ENCODE peak calls at places on chromosomes 5 and 9, in four cellular contexts. H is HFFc6, F is fibroblast of mammary gland, M is endothelial cell. U is an unnamed sample.

GRCh38 chr5:10528056-10528816 is 35.6 kb upstream of the ANKRD33B start:
- DNase-seq in F (peak), M (no peak), H (peak), U (no peak)

GRCh38 chr9:26012797-26013594 is 334.8 kb upstream of the TUSC1 start:
- DNase-seq in M (no peak), H (peak), F (peak), U (no peak)

GRCh38 chr9:134123764-134124128 is 12.1 kb upstream of the WDR5 start:
- DNase-seq in H (no peak), F (no peak), M (no peak), U (no peak)

GRCh38 chr9:132055756-132056155 is 23.9 kb downstream of the MED27 start:
- DNase-seq in M (no peak), F (no peak), H (no peak), U (no peak)

GRCh38 chr5:176364765-176365662 is at the start of gene ARL10:
- DNase-seq in M (peak), H (no peak), F (peak), U (peak)

GRCh38 chr5:100423330-100423729 is 111.8 kb upstream of the FAM174A start:
- DNase-seq in M (no peak), H (no peak), F (no peak), U (no peak)

GRCh38 chr5:160508780-160509361 is 87.2 kb downstream of the PTTG1 start:
- DNase-seq in M (peak), F (peak), H (peak), U (no peak)

GRCh38 chr9:89433826-89434225 is 64.1 kb downstream of the SEMA4D start:
- DNase-seq in M (no peak), H (peak), F (peak), U (no peak)

GRCh38 chr5:78009937-78010527 is 233.9 kb upstream of the TBCA start:
- DNase-seq in M (no peak), F (peak), H (peak), U (no peak)

GRCh38 chr5:95941756-95942155 is 19.9 kb downstream of the ELL2 start:
- DNase-seq in M (no peak), F (peak), H (no peak), U (no peak)

GRCh38 chr9:90127923-90128322 is 514.7 kb downstream of the DIRAS2 start:
- DNase-seq in M (no peak), F (no peak), H (no peak), U (no peak)

GRCh38 chr5:81717815-81718214 is 33.1 kb downstream of the SSBP2 start:
- DNase-seq in M (no peak), H (no peak), F (no peak), U (no peak)

GRCh38 chr5:127957183-127957582 is 126.4 kb upstream of the SLC12A2 start:
- DNase-seq in F (peak), H (peak), M (no peak), U (no peak)

GRCh38 chr5:91126448-91126847 is 256.7 kb downstream of the ARRDC3 start:
- DNase-seq in F (peak), M (no peak), H (peak), U (no peak)

GRCh38 chr9:93592389-93593021 is 16.1 kb downstream of the PHF2 start:
- DNase-seq in F (no peak), M (no peak), H (no peak), U (no peak)

GRCh38 chr9:81182421-81182820 is 506.9 kb downstream of the TLE1 start:
- DNase-seq in M (no peak), F (peak), H (no peak), U (no peak)

GRCh38 chr5:172830876-172831662 is 3.0 kb upstream of the ERGIC1 start:
- DNase-seq in F (peak), M (no peak), H (peak), U (no peak)

GRCh38 chr5:67427745-67428298 is 231.2 kb upstream of the CD180 start:
- DNase-seq in M (no peak), F (no peak), H (no peak), U (no peak)

GRCh38 chr5:131745155-131745554 is 51.7 kb downstream of the FNIP1 start:
- DNase-seq in F (no peak), M (no peak), H (no peak), U (no peak)

GRCh38 chr5:95760291-95761191 is 29.4 kb downstream of the RHOBTB3 start:
- DNase-seq in M (no peak), F (peak), H (peak), U (no peak)

GRCh38 chr5:65084774-65085173 is 316.0 kb downstream of the CWC27 start:
- DNase-seq in F (no peak), H (no peak), M (no peak), U (no peak)

GRCh38 chr5:157148734-157149615 is 6.3 kb upstream of the MED7 start:
- DNase-seq in F (peak), M (peak), H (peak), U (no peak)

GRCh38 chr5:3602713-3603502 is 7.3 kb downstream of the IRX1 start:
- DNase-seq in M (peak), F (peak), H (no peak), U (no peak)
- TF ChIP-seq CTCF in M (peak), F (peak), H (no peak), U (no peak)

GRCh38 chr5:59218424-59219045 is 635.7 kb downstream of the RAB3C start:
- DNase-seq in H (no peak), F (peak), M (no peak), U (no peak)
- TF ChIP-seq CTCF in H (peak), F (peak), M (peak), U (no peak)

GRCh38 chr9:34998266-34998665 is 8.7 kb downstream of the DNAJB5 start:
- DNase-seq in F (no peak), M (no peak), H (no peak), U (no peak)
- TF ChIP-seq CTCF in F (no peak), M (no peak), H (no peak), U (no peak)

DNA sequence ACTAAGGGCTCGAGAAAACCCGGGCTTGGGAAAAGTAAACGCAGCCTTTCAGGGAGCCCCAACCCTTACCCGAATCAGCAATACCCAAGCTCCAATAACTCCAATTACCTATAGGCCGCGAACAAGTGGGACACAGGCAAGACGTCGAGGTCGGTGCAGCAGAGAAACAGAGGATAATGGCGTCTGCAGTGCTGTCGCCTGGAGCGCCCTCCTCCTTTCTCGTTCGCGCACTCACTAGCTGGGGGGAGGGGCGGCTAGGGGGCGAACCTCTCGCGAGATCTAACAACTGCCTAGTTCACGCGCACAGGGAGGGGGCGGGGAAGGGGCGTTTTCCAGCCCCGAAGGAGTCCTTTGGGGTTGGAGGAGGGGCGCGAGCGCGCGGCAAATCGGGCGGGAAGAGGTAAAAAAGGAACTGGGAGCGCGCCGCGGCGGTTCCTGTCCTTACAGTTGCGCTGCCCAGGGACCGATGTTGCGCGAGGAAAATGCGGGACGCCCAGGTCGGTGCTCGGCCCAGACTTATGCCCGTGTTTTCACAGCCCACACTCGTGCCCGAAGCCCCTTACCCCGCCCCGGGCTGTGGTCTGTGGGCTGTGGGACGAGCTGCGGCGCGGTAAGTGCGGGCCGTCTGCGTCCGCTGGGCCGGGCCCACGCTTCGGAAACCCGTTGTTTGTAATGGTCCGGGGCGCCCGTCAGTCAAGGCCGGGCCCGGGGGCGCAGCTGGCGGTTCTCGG is at the start of gene RMI1:
- DNase-seq in F (peak), M (peak), H (peak), U (peak)
- TF ChIP-seq CTCF in F (no peak), M (no peak), H (peak), U (no peak)

U was measured in activated B cell treated with CpG ODN at 0.5 μM for 24 hours.